ENCODE peak calls at places on chromosome 18, in seven cellular contexts. D is RWPE2; G is HL-60; X is glutamatergic neuron; I is CD4-positive, alpha-beta T cell; C is Peyer's patch; M is adrenal gland. P is an unnamed sample.

GRCh38 chr18:59109375-59109774 is 30.3 kb upstream of the SEC11C start:
- DNase-seq in X (no peak), D (no peak), C (no peak), I (no peak), M (no peak), G (no peak), P (no peak)

GRCh38 chr18:55346387-55346786 is 241.6 kb downstream of the TCF4 start:
- DNase-seq in G (no peak), D (no peak), X (no peak), M (no peak), C (no peak), I (no peak), P (no peak)

GRCh38 chr18:75211721-75212625 is 1.4 kb downstream of the TSHZ1 start:
- DNase-seq in X (peak; percentile 48), D (no peak), C (peak; percentile 33), M (peak; percentile 68), G (no peak), I (no peak), P (no peak)

GRCh38 chr18:25896178-25896780 is 194.1 kb downstream of the SS18 start:
- DNase-seq in X (peak; percentile 50), G (peak; percentile 1), D (no peak), I (no peak), C (no peak), M (peak; percentile 52), P (no peak)

GRCh38 chr18:58239879-58240278 is 195.9 kb downstream of the NEDD4L start:
- DNase-seq in I (no peak), M (no peak), G (no peak), D (no peak), C (no peak), X (no peak), P (no peak)

GRCh38 chr18:32613821-32614220 is 143.1 kb upstream of the GAREM1 start:
- DNase-seq in I (no peak), M (no peak), G (no peak), D (no peak), X (no peak), C (no peak), P (no peak)

GRCh38 chr18:79662051-79662450 is 17.6 kb upstream of the CTDP1 start:
- DNase-seq in X (no peak), I (no peak), M (no peak), D (no peak), G (no peak), C (no peak), P (no peak)

GRCh38 chr18:66599190-66599589 is 4.7 kb downstream of the CDH19 start:
- DNase-seq in M (no peak), I (no peak), G (no peak), D (no peak), X (no peak), C (no peak), P (no peak)

GRCh38 chr18:45993441-45993840 is 26.3 kb upstream of the EPG5 start:
- DNase-seq in X (no peak), I (no peak), G (no peak), M (no peak), D (no peak), C (no peak), P (no peak)

GRCh38 chr18:50008306-50008705 is 186.6 kb downstream of the MYO5B start:
- DNase-seq in M (no peak), C (no peak), D (no peak), I (no peak), G (no peak), X (no peak), P (no peak)

GRCh38 chr18:74899554-74899953 is 301.9 kb downstream of the ZNF407 start:
- DNase-seq in X (no peak), G (no peak), I (no peak), D (no peak), M (no peak), C (no peak), P (no peak)

GRCh38 chr18:25817571-25818237 is 272.7 kb downstream of the SS18 start:
- DNase-seq in X (no peak), D (no peak), I (no peak), C (no peak), M (no peak), G (no peak), P (no peak)

GRCh38 chr18:8207996-8208395 is 401.2 kb upstream of the RAB12 start:
- DNase-seq in D (no peak), M (no peak), C (no peak), I (no peak), G (no peak), X (no peak), P (no peak)

GRCh38 chr18:77262655-77263470 is 13.2 kb downstream of the GALR1 start:
- DNase-seq in M (no peak), G (no peak), D (no peak), C (no peak), X (no peak), I (no peak), P (no peak)

GRCh38 chr18:36653141-36653869 is 175.5 kb downstream of the TPGS2 start:
- DNase-seq in G (no peak), D (no peak), I (no peak), X (no peak), C (no peak), M (no peak), P (no peak)

GRCh38 chr18:69956655-69957054 is 9.0 kb upstream of the CD226 start:
- DNase-seq in M (no peak), D (no peak), G (no peak), C (no peak), I (no peak), X (no peak), P (no peak)

GRCh38 chr18:70907673-70908072 is 618.8 kb downstream of the SOCS6 start:
- DNase-seq in X (no peak), D (no peak), C (no peak), M (no peak), I (no peak), G (no peak), P (no peak)

GRCh38 chr18:48923746-48924580 is 26.8 kb downstream of the SMAD7 start:
- DNase-seq in M (no peak), G (no peak), X (no peak), C (no peak), I (no peak), D (no peak), P (peak; percentile 38)

GRCh38 chr18:29164020-29164706 is 987.2 kb upstream of the CDH2 start:
- DNase-seq in C (no peak), D (no peak), I (no peak), M (no peak), X (no peak), G (no peak), P (no peak)

GRCh38 chr18:63994783-63995399 is 25.0 kb downstream of the SERPINB8 start:
- DNase-seq in M (peak; percentile 57), G (no peak), I (peak; percentile 27), C (peak; percentile 23), X (peak; percentile 47), D (no peak), P (no peak)

GRCh38 chr18:79887181-79888000 is 64.1 kb downstream of the SLC66A2 start:
- DNase-seq in X (no peak), C (no peak), I (no peak), M (no peak), D (no peak), G (no peak), P (peak; percentile 38)

GRCh38 chr18:62539284-62540168 is 16.7 kb downstream of the ZCCHC2 start:
- DNase-seq in I (no peak), C (no peak), G (no peak), X (no peak), D (no peak), M (no peak), P (no peak)

GRCh38 chr18:3596324-3597158 is 146.6 kb downstream of the TGIF1 start:
- DNase-seq in G (no peak), X (peak; percentile 24), D (no peak), M (peak; percentile 76), C (peak; percentile 80), I (peak; percentile 6), P (peak; percentile 84)

GRCh38 chr18:12271376-12272235 is 17.4 kb downstream of the CIDEA start:
- DNase-seq in I (peak; percentile 32), X (peak; percentile 79), C (peak; percentile 25), G (peak; percentile 39), M (peak; percentile 72), D (no peak), P (no peak)
- TF ChIP-seq CTCF in I (peak; percentile 44), X (peak; percentile 69), C (peak; percentile 64), G (peak; percentile 33), M (peak; percentile 62), D (peak; percentile 95), P (peak; percentile 64)

GRCh38 chr18:54004828-54005227 is 219.6 kb downstream of the MBD2 start:
- DNase-seq in C (no peak), D (no peak), X (no peak), G (no peak), M (no peak), I (no peak), P (no peak)
- TF ChIP-seq CTCF in C (no peak), D (no peak), X (no peak), G (no peak), M (no peak), I (no peak), P (no peak)

GRCh38 chr18:73688161-73688560 is 459.5 kb downstream of the FBXO15 start:
- DNase-seq in C (no peak), D (no peak), G (no peak), M (no peak), X (no peak), I (no peak), P (no peak)

GRCh38 chr18:73691118-73691517 is 456.5 kb downstream of the FBXO15 start:
- DNase-seq in I (no peak), G (no peak), C (no peak), X (no peak), M (no peak), D (no peak), P (no peak)

GRCh38 chr18:73691624-73692023 is 456.0 kb downstream of the FBXO15 start:
- DNase-seq in I (no peak), M (no peak), G (no peak), C (no peak), X (no peak), D (no peak), P (no peak)

GRCh38 chr18:73690222-73690621 is 457.4 kb downstream of the FBXO15 start:
- DNase-seq in C (no peak), M (no peak), G (no peak), D (no peak), I (no peak), X (no peak), P (no peak)

DNA sequence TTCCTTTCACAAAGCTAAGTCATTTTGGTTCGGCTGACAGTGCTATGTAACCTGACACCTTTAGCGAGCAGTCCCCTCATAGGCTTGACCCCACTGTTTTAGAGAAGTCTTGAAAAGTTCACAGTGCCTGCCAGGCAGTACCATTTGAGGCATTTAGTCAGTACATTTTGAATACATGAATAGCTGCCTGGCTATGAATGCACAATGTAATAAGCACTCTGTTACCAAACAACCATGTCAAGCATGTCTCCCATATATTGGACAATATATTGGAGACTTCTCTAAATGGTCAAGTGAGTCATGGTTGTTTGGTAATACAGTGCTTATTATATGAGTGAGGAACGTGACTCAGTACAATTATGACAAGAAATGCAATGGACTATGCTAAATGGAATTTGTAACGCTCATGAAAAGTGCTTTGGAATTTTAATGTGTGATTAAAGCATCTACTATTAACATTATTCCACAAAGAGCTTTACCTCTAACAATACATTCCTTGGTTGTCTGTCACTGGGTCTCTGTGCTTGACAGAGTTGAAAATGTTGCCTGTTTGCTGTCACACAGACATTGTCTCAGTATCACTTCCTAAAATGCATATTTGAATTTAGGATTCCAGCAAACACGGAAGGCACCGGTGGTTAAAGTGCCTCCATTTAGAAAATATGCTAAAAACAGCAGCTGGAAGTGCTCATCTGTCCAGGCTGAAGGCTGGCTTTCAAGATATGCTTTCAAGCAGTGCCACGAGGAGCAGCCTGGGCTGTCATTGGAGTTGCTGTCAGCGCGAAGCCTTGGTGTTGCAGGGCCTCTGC is 458.6 kb downstream of the FBXO15 start:
- DNase-seq in M (no peak), D (no peak), G (no peak), I (no peak), X (peak; percentile 35), C (no peak), P (no peak)
- TF ChIP-seq CTCF in M (no peak), D (no peak), G (no peak), I (no peak), X (no peak), C (no peak), P (no peak)

GRCh38 chr18:68925268-68925667 is 127.4 kb downstream of the CCDC102B start:
- DNase-seq in I (no peak), G (no peak), M (no peak), X (no peak), D (no peak), C (no peak), P (no peak)
- TF ChIP-seq CTCF in I (no peak), G (no peak), M (no peak), X (peak; percentile 35), D (peak; percentile 24), C (no peak), P (no peak)